ENCODE peak calls at places on chromosome 2, in seven cellular contexts. H, A, Q, X, V, K and F are unnamed samples.

GRCh38 chr2:69638630-69639029 is 4.9 kb downstream of the AAK1 start:
- DNase-seq in H (no peak), A (no peak), Q (no peak), X (no peak), V (no peak), K (no peak), F (no peak)

GRCh38 chr2:85243101-85244072 is 84.4 kb downstream of the TGOLN2 start:
- DNase-seq in H (peak; percentile 60), A (no peak), Q (peak; percentile 38), X (no peak), V (no peak), K (peak; percentile 46), F (peak; percentile 54)

GRCh38 chr2:174951746-174952145 is 53.4 kb downstream of the CHN1 start:
- DNase-seq in H (no peak), A (no peak), Q (no peak), X (no peak), V (peak; percentile 8), K (no peak), F (no peak)

GRCh38 chr2:68365087-68365486 is at the start of gene PLEK:
- DNase-seq in H (peak; percentile 62), A (no peak), Q (peak; percentile 60), X (no peak), V (no peak), K (no peak), F (no peak)

GRCh38 chr2:205769879-205770278 is 87.6 kb downstream of the NRP2 start:
- DNase-seq in H (no peak), A (no peak), Q (peak; percentile 44), X (no peak), V (no peak), K (no peak), F (no peak)

GRCh38 chr2:24708537-24709152 is 84.5 kb downstream of the PTRHD1 start:
- DNase-seq in H (no peak), A (no peak), Q (no peak), X (peak; percentile 26), V (peak; percentile 38), K (peak; percentile 53), F (no peak)

GRCh38 chr2:157414050-157414449 is 29.8 kb downstream of the CYTIP start:
- DNase-seq in H (no peak), A (no peak), Q (no peak), X (no peak), V (no peak), K (no peak), F (no peak)

GRCh38 chr2:134035605-134036370 is 218.1 kb upstream of the MGAT5 start:
- DNase-seq in H (no peak), A (no peak), Q (no peak), X (no peak), V (no peak), K (no peak), F (no peak)

GRCh38 chr2:148459300-148459891 is 185.2 kb upstream of the EPC2 start:
- DNase-seq in H (no peak), A (no peak), Q (no peak), X (no peak), V (no peak), K (no peak), F (no peak)

DNA sequence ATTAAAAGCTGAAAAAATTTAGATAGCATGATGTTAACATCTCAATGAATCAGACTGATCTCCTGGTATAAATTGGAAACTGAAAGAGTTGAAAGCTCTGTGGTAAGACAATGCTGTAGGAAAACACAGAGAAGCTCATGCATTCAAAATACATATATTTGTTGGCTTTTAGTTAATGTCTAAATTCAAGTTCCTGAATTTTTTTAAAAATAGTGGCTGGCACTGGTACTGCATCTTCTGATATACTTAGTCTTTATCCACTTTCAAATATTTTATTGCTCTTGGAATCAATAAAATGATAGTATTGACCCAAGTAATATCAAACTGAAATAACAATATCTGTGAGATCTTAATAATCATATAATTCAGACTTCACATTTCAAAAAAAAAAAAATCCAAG is 151.4 kb upstream of the FIGN start:
- DNase-seq in H (no peak), A (no peak), Q (no peak), X (no peak), V (no peak), K (no peak), F (no peak)
- TF ChIP-seq CTCF in H (no peak), A (peak; percentile 44), Q (no peak), X (peak; percentile 25), V (peak; percentile 24), K (peak; percentile 7), F (peak; percentile 22)

GRCh38 chr2:67216103-67216502 is 181.0 kb upstream of the ETAA1 start:
- DNase-seq in H (no peak), A (no peak), Q (no peak), X (no peak), V (no peak), K (no peak), F (no peak)

GRCh38 chr2:67213677-67214402 is 183.3 kb upstream of the ETAA1 start:
- DNase-seq in H (no peak), A (no peak), Q (no peak), X (no peak), V (no peak), K (no peak), F (no peak)

GRCh38 chr2:67215636-67216035 is 181.5 kb upstream of the ETAA1 start:
- DNase-seq in H (no peak), A (no peak), Q (no peak), X (no peak), V (no peak), K (no peak), F (no peak)

GRCh38 chr2:67214585-67215184 is 182.4 kb upstream of the ETAA1 start:
- DNase-seq in H (no peak), A (no peak), Q (no peak), X (no peak), V (no peak), K (no peak), F (no peak)

GRCh38 chr2:67215214-67215613 is 181.9 kb upstream of the ETAA1 start:
- DNase-seq in H (peak; percentile 41), A (no peak), Q (peak; percentile 52), X (peak; percentile 17), V (peak; percentile 46), K (peak; percentile 83), F (peak; percentile 81)
- TF ChIP-seq CTCF in H (no peak), A (peak; percentile 41), Q (peak; percentile 29), X (no peak), V (peak; percentile 49), K (peak; percentile 84), F (peak; percentile 70)

GRCh38 chr2:4420032-4420431 is 716.7 kb downstream of the DCDC2C start:
- DNase-seq in H (no peak), A (no peak), Q (no peak), X (no peak), V (no peak), K (no peak), F (no peak)
- TF ChIP-seq CTCF in H (no peak), A (no peak), Q (no peak), X (no peak), V (no peak), K (no peak), F (no peak)

GRCh38 chr2:232338759-232339106 is 39.8 kb upstream of the ALPP start:
- DNase-seq in H (peak; percentile 13), A (no peak), Q (no peak), X (no peak), V (no peak), K (no peak), F (no peak)

GRCh38 chr2:232340171-232340935 is 38.2 kb upstream of the ALPP start:
- DNase-seq in H (peak; percentile 6), A (no peak), Q (no peak), X (no peak), V (no peak), K (no peak), F (no peak)

GRCh38 chr2:232336956-232337700 is 41.4 kb upstream of the ALPP start:
- DNase-seq in H (peak; percentile 16), A (no peak), Q (peak; percentile 22), X (no peak), V (no peak), K (no peak), F (no peak)

GRCh38 chr2:232341061-232341738 is 37.4 kb upstream of the ALPP start:
- DNase-seq in H (peak; percentile 11), A (no peak), Q (no peak), X (no peak), V (no peak), K (no peak), F (no peak)

DNA sequence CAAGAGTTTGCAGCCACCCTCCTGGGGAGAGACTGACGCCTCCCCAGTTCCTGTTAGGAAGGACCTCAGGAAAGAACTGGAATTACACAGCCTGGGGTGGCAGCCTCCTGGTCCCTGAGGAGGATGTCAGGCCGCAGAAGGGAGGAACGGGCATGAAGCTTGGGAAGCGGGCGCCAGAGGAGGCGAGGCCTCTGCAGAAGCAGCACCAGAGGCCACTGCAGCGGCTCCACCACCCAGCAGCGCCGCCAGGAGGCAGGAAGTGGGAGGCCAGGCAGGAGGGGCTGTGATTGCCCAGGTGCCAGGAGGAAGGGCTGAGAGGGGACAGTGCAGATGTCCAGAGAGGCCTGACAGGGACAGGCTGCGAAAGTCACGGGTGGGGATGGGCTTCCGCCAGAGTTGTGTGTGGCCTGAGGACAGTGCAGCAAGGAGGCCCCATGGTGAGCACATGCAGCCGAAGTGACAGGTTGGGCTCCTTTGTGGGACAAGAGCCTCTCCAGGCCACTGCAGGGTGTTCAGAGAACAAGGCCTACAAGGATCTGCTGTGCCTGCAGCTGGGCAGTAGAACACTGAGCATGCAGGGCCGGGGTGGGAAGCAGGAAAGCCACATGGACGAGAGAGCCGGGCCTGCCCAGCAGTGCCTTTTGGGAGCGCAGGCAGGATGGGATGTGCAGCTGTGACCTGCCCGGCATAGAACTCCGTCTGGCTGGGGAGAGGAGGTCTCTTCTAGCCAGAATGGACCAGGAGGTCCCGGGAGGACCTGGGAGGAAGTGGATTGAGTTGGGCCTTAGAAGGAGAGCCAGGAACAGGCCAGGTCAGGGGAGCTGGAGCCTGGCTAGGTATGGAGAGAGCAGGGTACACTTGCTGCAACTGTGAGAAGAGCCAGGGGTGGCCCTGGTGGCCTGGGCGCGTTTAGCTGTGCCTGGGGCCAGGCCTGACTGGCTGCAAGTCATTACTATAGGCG is 39.1 kb upstream of the ALPP start:
- DNase-seq in H (peak; percentile 18), A (no peak), Q (no peak), X (no peak), V (no peak), K (no peak), F (peak; percentile 0)
- TF ChIP-seq CTCF in H (no peak), A (no peak), Q (no peak), X (no peak), V (no peak), K (peak; percentile 14), F (no peak)

DNA sequence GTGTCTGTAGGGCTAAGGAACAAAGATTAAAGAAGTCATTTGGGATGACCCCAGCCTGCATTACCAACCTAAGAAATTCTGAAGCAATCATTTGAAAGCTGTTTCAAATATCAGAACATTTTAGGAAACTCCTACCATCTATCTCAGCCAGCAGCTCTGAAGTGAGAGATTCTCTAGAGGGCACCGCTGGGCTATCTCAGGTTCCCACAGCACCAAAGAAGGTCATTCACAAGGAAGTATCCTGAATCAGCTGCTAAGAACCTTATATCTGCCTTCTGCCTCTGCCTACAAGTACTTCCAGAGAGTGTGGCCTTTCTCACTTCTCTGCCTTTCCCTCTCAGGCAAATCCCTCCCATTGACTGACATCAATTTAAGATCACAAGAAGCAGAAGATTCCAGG is 13.4 kb upstream of the EVA1A start:
- DNase-seq in H (no peak), A (no peak), Q (no peak), X (no peak), V (peak; percentile 32), K (no peak), F (no peak)
- TF ChIP-seq CTCF in H (no peak), A (no peak), Q (no peak), X (no peak), V (no peak), K (no peak), F (no peak)